ENCODE peak calls at places on chromosome 5, in six cellular contexts. A, Y, X, F, H and E are unnamed samples.

GRCh38 chr5:112794410-112794809 is 56.7 kb downstream of the APC start:
- DNase-seq in A (no peak), Y (no peak), H (no peak), F (peak), X (no peak), E (no peak)

GRCh38 chr5:37900692-37901091 is 60.9 kb upstream of the GDNF start:
- DNase-seq in X (peak), F (peak), H (peak), A (no peak), Y (peak), E (no peak)

GRCh38 chr5:136186786-136187185 is 6.2 kb downstream of the SMIM32 start:
- DNase-seq in X (no peak), F (no peak), H (no peak), A (no peak), Y (no peak), E (no peak)

GRCh38 chr5:157917909-157918809 is 59.2 kb upstream of the CLINT1 start:
- DNase-seq in Y (peak), X (peak), H (peak), A (no peak), F (peak), E (no peak)

GRCh38 chr5:179974946-179975712 is 67.4 kb upstream of the TBC1D9B start:
- DNase-seq in A (no peak), Y (peak), X (peak), H (no peak), F (no peak), E (no peak)

GRCh38 chr5:117266237-117266725 is 691.7 kb upstream of the SEMA6A start:
- DNase-seq in H (no peak), A (no peak), Y (no peak), X (no peak), F (no peak), E (no peak)

GRCh38 chr5:94153736-94154450 is 412.5 kb upstream of the POU5F2 start:
- DNase-seq in A (no peak), X (no peak), Y (no peak), F (no peak), H (peak), E (no peak)

GRCh38 chr5:80620206-80620605 is 34.2 kb upstream of the MSH3 start:
- DNase-seq in F (no peak), H (peak), A (no peak), Y (no peak), X (no peak), E (no peak)

GRCh38 chr5:43432486-43433365 is 20.5 kb upstream of the CCL28 start:
- DNase-seq in F (peak), H (peak), Y (peak), A (no peak), X (no peak), E (peak)

GRCh38 chr5:124342027-124342471 is 404.4 kb downstream of the ZNF608 start:
- DNase-seq in H (peak), Y (peak), A (no peak), F (no peak), X (no peak), E (no peak)

GRCh38 chr5:153543959-153544470 is 53.5 kb downstream of the GRIA1 start:
- DNase-seq in F (no peak), X (no peak), A (no peak), Y (no peak), H (peak), E (no peak)

GRCh38 chr5:59791602-59792001 is 101.9 kb downstream of the PDE4D start:
- DNase-seq in A (no peak), F (no peak), X (no peak), H (no peak), Y (no peak), E (no peak)

GRCh38 chr5:139668064-139668880 is 20.1 kb downstream of the CXXC5 start:
- DNase-seq in H (no peak), X (no peak), Y (peak), F (peak), A (no peak), E (no peak)

GRCh38 chr5:85681871-85682270 is 935.9 kb upstream of the COX7C start:
- DNase-seq in Y (no peak), X (no peak), F (no peak), H (no peak), A (no peak), E (no peak)

GRCh38 chr5:34977934-34978616 is 48.7 kb downstream of the DNAJC21 start:
- DNase-seq in A (no peak), X (no peak), Y (no peak), H (no peak), F (no peak), E (no peak)

GRCh38 chr5:34982823-34983222 is 53.5 kb downstream of the DNAJC21 start:
- DNase-seq in A (no peak), X (peak), F (no peak), H (no peak), Y (no peak), E (no peak)

GRCh38 chr5:34976347-34976746 is 47.0 kb downstream of the DNAJC21 start:
- DNase-seq in Y (no peak), F (no peak), X (no peak), A (no peak), H (no peak), E (no peak)

GRCh38 chr5:34978681-34979080 is 49.3 kb downstream of the DNAJC21 start:
- DNase-seq in H (no peak), X (no peak), F (no peak), Y (no peak), A (no peak), E (no peak)
- TF ChIP-seq CTCF in H (no peak), X (no peak), F (no peak), Y (no peak), A (no peak), E (no peak)

DNA sequence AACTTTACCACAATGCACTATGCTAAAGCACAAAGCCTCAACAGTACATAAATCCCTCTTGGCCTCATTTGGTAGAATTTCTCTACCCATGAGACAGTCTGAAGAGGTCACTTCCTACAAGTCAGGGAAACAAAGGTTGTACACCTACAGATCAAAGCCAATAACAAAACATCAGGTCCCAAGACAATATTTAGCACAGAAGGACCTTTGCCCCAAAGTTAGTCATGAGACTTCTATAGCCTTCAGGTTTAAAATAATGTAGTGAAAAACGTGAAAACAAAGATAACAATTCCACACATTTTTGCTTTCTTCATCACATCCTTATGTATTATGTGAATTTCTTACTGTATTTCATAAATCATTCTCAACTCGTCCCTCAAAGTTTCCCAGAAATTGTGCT is 15.8 kb downstream of the AFF4 start:
- DNase-seq in H (peak), A (no peak), X (no peak), Y (no peak), F (no peak), E (no peak)
- H3K27ac ChIP-seq in H (no peak), A (no peak), X (no peak), Y (no peak), F (no peak), E (peak)

GRCh38 chr5:78065663-78066062 is 228.8 kb downstream of the AP3B1 start:
- DNase-seq in X (peak), F (no peak), Y (no peak), A (no peak), H (no peak), E (no peak)
- TF ChIP-seq CTCF in X (peak), F (no peak), Y (no peak), A (no peak), H (no peak), E (no peak)

GRCh38 chr5:165076686-165077085 is 1571.3 kb downstream of the MAT2B start:
- DNase-seq in Y (no peak), H (no peak), A (no peak), F (no peak), X (no peak), E (no peak)
- H3K27ac ChIP-seq in Y (no peak), H (no peak), A (no peak), F (no peak), X (no peak), E (no peak)

GRCh38 chr5:32197032-32197431 is 22.9 kb upstream of the GOLPH3 start:
- DNase-seq in F (no peak), Y (no peak), H (no peak), A (no peak), X (no peak), E (no peak)
- TF ChIP-seq CTCF in F (no peak), Y (no peak), H (no peak), A (no peak), X (no peak), E (no peak)

GRCh38 chr5:145464194-145464593 is 370.9 kb downstream of the PRELID2 start:
- DNase-seq in A (no peak), Y (no peak), X (no peak), H (no peak), F (no peak), E (no peak)

GRCh38 chr5:145466533-145466932 is 368.6 kb downstream of the PRELID2 start:
- DNase-seq in F (no peak), A (no peak), X (no peak), Y (no peak), H (no peak), E (no peak)

GRCh38 chr5:145462525-145462924 is 372.6 kb downstream of the PRELID2 start:
- DNase-seq in A (no peak), F (no peak), X (no peak), H (no peak), Y (no peak), E (no peak)

GRCh38 chr5:145463634-145464033 is 371.5 kb downstream of the PRELID2 start:
- DNase-seq in H (peak), F (no peak), X (no peak), Y (no peak), A (no peak), E (no peak)

DNA sequence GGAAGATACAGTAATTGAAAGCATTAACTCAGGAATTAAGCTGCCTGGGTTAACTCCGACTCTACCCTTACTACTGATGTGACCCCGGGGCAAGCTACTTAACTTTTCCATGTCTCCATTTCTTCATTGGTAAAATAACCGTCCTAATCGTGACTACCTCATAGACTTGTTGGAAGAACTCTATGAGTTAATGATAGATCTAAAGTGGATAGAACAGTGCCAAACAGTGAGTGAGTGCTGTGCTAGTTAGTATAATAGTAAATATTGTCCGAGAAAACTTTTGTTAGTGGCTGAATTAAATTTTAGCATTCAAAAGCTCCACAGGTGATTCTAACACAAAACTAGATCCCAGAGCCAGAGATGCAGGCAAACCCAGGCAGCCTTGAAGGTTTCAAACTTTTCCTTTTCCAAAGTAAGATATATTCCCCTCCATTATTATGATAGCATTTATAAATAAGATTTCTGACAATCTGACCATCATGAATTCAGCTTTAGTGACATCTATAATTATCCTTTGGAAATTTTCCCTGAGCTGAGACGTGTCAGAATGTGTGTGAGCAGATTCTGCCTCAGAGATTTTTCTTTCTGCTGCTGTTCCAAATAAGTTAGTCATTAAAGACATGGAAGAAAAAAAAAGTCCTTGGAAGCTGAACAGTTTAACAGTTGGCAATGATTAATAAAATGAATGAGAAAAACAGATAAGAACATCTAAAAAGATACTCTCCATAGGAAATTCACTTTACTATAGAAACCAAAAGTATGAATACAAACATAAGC is 369.5 kb downstream of the PRELID2 start:
- DNase-seq in A (no peak), H (no peak), F (no peak), X (no peak), Y (no peak), E (no peak)
- H3K27ac ChIP-seq in A (no peak), H (no peak), F (no peak), X (no peak), Y (no peak), E (no peak)

GRCh38 chr5:137834498-137834897 is 33.2 kb upstream of the MYOT start:
- DNase-seq in A (no peak), X (no peak), F (no peak), Y (no peak), H (no peak), E (no peak)

GRCh38 chr5:137832416-137832815 is 35.2 kb upstream of the MYOT start:
- DNase-seq in F (no peak), A (no peak), Y (no peak), X (no peak), H (no peak), E (no peak)

GRCh38 chr5:137828664-137829063 is 39.0 kb upstream of the MYOT start:
- DNase-seq in F (no peak), Y (no peak), H (no peak), X (no peak), A (no peak), E (no peak)

GRCh38 chr5:137833463-137833862 is 34.2 kb upstream of the MYOT start:
- DNase-seq in A (no peak), H (peak), F (no peak), Y (no peak), X (peak), E (peak)

DNA sequence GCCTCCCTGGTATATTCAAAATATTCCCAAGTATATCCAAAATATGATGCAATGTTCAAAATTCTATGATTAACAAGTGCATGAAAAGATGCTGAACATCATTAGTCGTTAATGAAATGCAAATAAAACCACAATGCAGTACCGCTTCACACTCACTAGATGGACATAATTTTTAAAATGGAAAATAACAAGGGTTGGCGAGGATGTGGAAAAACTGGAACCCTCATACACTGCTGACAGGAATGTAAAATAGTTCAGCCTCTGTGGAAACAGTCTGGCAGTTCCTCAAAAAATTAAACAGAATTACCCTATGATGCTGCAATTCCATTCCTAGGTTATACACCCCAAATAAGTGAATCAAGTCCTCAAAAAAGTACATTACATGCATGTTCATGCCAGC is 36.1 kb upstream of the MYOT start:
- DNase-seq in H (no peak), F (no peak), A (no peak), Y (no peak), X (no peak), E (no peak)
- TF ChIP-seq CTCF in H (no peak), F (no peak), A (no peak), Y (no peak), X (no peak), E (peak)

GRCh38 chr5:35172526-35172925 is 57.8 kb downstream of the PRLR start:
- DNase-seq in A (no peak), Y (no peak), H (no peak), F (no peak), X (no peak), E (no peak)

GRCh38 chr5:35166043-35166442 is 64.2 kb downstream of the PRLR start:
- DNase-seq in F (no peak), X (no peak), Y (no peak), H (no peak), A (no peak), E (no peak)

GRCh38 chr5:35171108-35171507 is 59.2 kb downstream of the PRLR start:
- DNase-seq in F (no peak), X (no peak), H (no peak), A (no peak), Y (no peak), E (no peak)

GRCh38 chr5:35177783-35178182 is 52.5 kb downstream of the PRLR start:
- DNase-seq in X (no peak), A (no peak), Y (no peak), H (no peak), F (no peak), E (no peak)

DNA sequence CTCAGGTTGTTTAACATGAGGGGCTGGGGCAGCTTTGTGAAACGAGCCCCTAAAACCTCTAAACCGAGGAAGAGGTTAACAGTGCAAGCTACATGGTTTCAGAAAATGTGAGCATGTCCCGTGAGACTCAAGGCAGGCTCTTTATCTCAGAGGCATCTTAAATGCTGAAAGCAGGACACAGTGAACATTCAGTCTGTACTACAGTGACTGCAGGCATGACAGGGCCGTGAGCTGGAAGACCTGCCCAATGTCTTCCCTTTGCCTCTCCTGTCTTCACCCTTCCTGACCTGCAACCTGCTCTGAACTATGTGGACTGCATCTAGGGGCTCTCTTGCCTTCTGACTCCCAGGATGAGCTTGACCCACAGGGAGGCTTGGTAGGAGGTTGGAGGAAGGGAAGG is 58.3 kb downstream of the PRLR start:
- DNase-seq in H (no peak), Y (no peak), X (no peak), A (no peak), F (no peak), E (no peak)
- H3K27ac ChIP-seq in H (no peak), Y (no peak), X (no peak), A (no peak), F (no peak), E (no peak)

GRCh38 chr5:16345454-16345853 is 120.1 kb downstream of the ZNF622 start:
- DNase-seq in Y (peak), F (no peak), H (no peak), A (no peak), X (no peak), E (no peak)
- TF ChIP-seq CTCF in Y (peak), F (peak), H (peak), A (no peak), X (peak), E (peak)